ENCODE peak calls at places on chromosomes 12 and 14, in five cellular contexts. B, V, E, F and A are unnamed samples.
A peak's percentile ranks its signal among the peaks of the same experiment; 100 is the strongest.

GRCh38 chr14:51448831-51449665 is 202.7 kb upstream of the FRMD6 start:
- DNase-seq in E (peak; percentile 88), F (no peak), V (peak; percentile 59), B (peak; percentile 99), A (no peak)

GRCh38 chr12:12010277-12011031 is 60.3 kb upstream of the BCL2L14 start:
- DNase-seq in F (peak; percentile 84), V (no peak), B (peak; percentile 71), E (no peak), A (peak; percentile 84)

GRCh38 chr12:98456583-98457573 is 58.5 kb upstream of the TMPO start:
- DNase-seq in B (peak; percentile 56), F (peak; percentile 57), V (peak; percentile 73), E (no peak), A (peak; percentile 11)

GRCh38 chr12:89733579-89734201 is 25.1 kb upstream of the ATP2B1 start:
- DNase-seq in F (no peak), B (peak; percentile 95), V (no peak), E (no peak), A (peak; percentile 16)

GRCh38 chr14:58428011-58428807 is 690 bp downstream of the KIAA0586 start:
- DNase-seq in F (peak; percentile 19), V (no peak), E (peak; percentile 45), B (peak; percentile 65), A (peak; percentile 59)

GRCh38 chr12:119071638-119072231 is 90.4 kb downstream of the SRRM4 start:
- DNase-seq in B (no peak), E (no peak), F (no peak), V (no peak), A (no peak)

GRCh38 chr12:77392467-77392866 is 327.1 kb upstream of the E2F7 start:
- DNase-seq in E (no peak), V (no peak), F (no peak), B (no peak), A (no peak)

GRCh38 chr12:54294152-54294913 is 6.5 kb downstream of the NFE2 start:
- DNase-seq in E (no peak), B (peak; percentile 49), F (peak; percentile 72), V (peak; percentile 47), A (peak; percentile 66)

GRCh38 chr14:59126714-59127436 is 61.6 kb upstream of the DAAM1 start:
- DNase-seq in E (peak; percentile 69), V (peak; percentile 13), F (peak; percentile 23), B (peak; percentile 71), A (peak; percentile 65)

GRCh38 chr12:51818567-51819300 is 29.8 kb downstream of the FIGNL2 start:
- DNase-seq in V (no peak), F (no peak), E (peak; percentile 77), B (peak; percentile 93), A (no peak)

GRCh38 chr12:116384629-116385485 is 107.4 kb upstream of the MED13L start:
- DNase-seq in F (no peak), E (no peak), B (peak; percentile 62), V (no peak), A (peak; percentile 51)

GRCh38 chr12:9404469-9405260 is 196.5 kb upstream of the PZP start:
- DNase-seq in E (no peak), V (no peak), B (no peak), F (no peak), A (no peak)

GRCh38 chr14:89382487-89383170 is 34.4 kb downstream of the FOXN3 start:
- DNase-seq in F (no peak), V (no peak), E (peak; percentile 80), B (no peak), A (no peak)

GRCh38 chr12:116411977-116412376 is 134.5 kb upstream of the MED13L start:
- DNase-seq in E (no peak), F (no peak), V (no peak), B (no peak), A (no peak)

GRCh38 chr14:79544671-79545070 is 666.6 kb downstream of the DIO2 start:
- DNase-seq in V (no peak), B (peak; percentile 92), E (peak; percentile 74), F (no peak), A (no peak)

GRCh38 chr12:89707623-89707991 is 1.0 kb downstream of the ATP2B1 start:
- DNase-seq in B (no peak), E (no peak), V (peak; percentile 9), F (peak; percentile 12), A (no peak)

GRCh38 chr14:70780396-70781075 is 28.8 kb downstream of the MAP3K9 start:
- DNase-seq in F (no peak), E (no peak), B (no peak), V (peak; percentile 79), A (no peak)

GRCh38 chr14:100193417-100194357 is 34.2 kb upstream of the DEGS2 start:
- DNase-seq in V (peak; percentile 15), F (peak; percentile 28), E (no peak), B (no peak), A (peak; percentile 46)

GRCh38 chr14:75128596-75128990 is 1.7 kb upstream of the NEK9 start:
- DNase-seq in B (peak; percentile 15), F (no peak), E (no peak), V (no peak), A (no peak)

GRCh38 chr14:100810861-100811461 is 15.0 kb upstream of the MEG3 start:
- DNase-seq in E (no peak), B (peak; percentile 49), F (no peak), V (no peak), A (peak; percentile 25)

GRCh38 chr14:20247651-20248246 is 8.7 kb downstream of the OR11H4 start:
- DNase-seq in F (no peak), V (no peak), B (no peak), E (no peak), A (peak; percentile 48)

GRCh38 chr14:67253076-67253635 is 11.9 kb downstream of the PALS1 start:
- DNase-seq in B (no peak), V (no peak), F (no peak), E (no peak), A (no peak)

GRCh38 chr12:10366875-10367274 is 23.0 kb downstream of the KLRK1 start:
- DNase-seq in V (no peak), F (no peak), B (peak; percentile 56), E (no peak), A (peak; percentile 69)

GRCh38 chr14:64095620-64096019 is 198.6 kb downstream of the ESR2 start:
- DNase-seq in V (no peak), E (no peak), B (peak; percentile 92), F (peak; percentile 5), A (no peak)

GRCh38 chr14:29007990-29008389 is 241.4 kb downstream of the FOXG1 start:
- DNase-seq in E (no peak), B (no peak), V (no peak), F (no peak), A (no peak)

GRCh38 chr14:84006643-84007137 is 1523.3 kb upstream of the FLRT2 start:
- DNase-seq in V (peak; percentile 68), F (no peak), B (no peak), E (no peak), A (no peak)